ENCODE peak calls at places on chromosomes 7 and 10, in six cellular contexts. U is NCI-H2171; T is LoVo; O is tibial artery; I is activated CD8-positive, alpha-beta memory T cell treated with anti-CD3 and anti-CD28 coated beads for 24 hours; P is IMR-90. R is an unnamed sample.

GRCh38 chr7:50793115-50793946 is 10.6 kb upstream of the GRB10 start:
- DNase-seq in U (no peak), O (peak), T (peak), I (peak), P (peak), R (peak)

GRCh38 chr7:142626420-142627035 is 122.7 kb upstream of the PRSS1 start:
- DNase-seq in T (peak), O (peak), U (peak), I (peak), P (peak), R (peak)

GRCh38 chr7:151754142-151754590 is 122.7 kb downstream of the PRKAG2 start:
- DNase-seq in O (peak), U (no peak), T (peak), P (peak), I (no peak), R (peak)

GRCh38 chr10:73953665-73954064 is 42.7 kb downstream of the PLAU start:
- DNase-seq in I (no peak), T (no peak), O (no peak), P (no peak), U (no peak), R (peak)

GRCh38 chr10:108597657-108598319 is 1325.5 kb downstream of the XPNPEP1 start:
- DNase-seq in T (no peak), P (no peak), I (no peak), U (no peak), O (no peak), R (no peak)

GRCh38 chr7:23468721-23469149 is 1.6 kb downstream of the IGF2BP3 start:
- DNase-seq in P (no peak), I (peak), O (no peak), T (no peak), U (no peak), R (no peak)

GRCh38 chr10:130807096-130807495 is 504.4 kb downstream of the TCERG1L start:
- DNase-seq in I (peak), O (no peak), U (no peak), T (no peak), P (no peak), R (no peak)

GRCh38 chr10:30591249-30591670 is 38.3 kb downstream of the LYZL2 start:
- DNase-seq in P (peak), U (no peak), O (no peak), T (peak), I (peak), R (peak)

GRCh38 chr10:69786791-69787190 is 14.9 kb upstream of the COL13A1 start:
- DNase-seq in U (no peak), P (peak), T (no peak), O (no peak), I (no peak), R (peak)

GRCh38 chr10:132868995-132869394 is 73.4 kb downstream of the CFAP46 start:
- DNase-seq in P (no peak), U (no peak), T (no peak), O (peak), I (no peak), R (no peak)

GRCh38 chr7:77329466-77330168 is 86.5 kb downstream of the GSAP start:
- DNase-seq in O (no peak), I (no peak), T (no peak), U (no peak), P (no peak), R (no peak)

GRCh38 chr7:1666251-1666778 is 3.8 kb upstream of the ELFN1 start:
- DNase-seq in T (no peak), O (peak), P (no peak), I (peak), U (no peak), R (no peak)

GRCh38 chr7:27173412-27174076 is 576 bp downstream of the HOXA10 start:
- DNase-seq in I (peak), T (no peak), P (no peak), O (peak), U (peak), R (no peak)

GRCh38 chr7:141359740-141360413 is 191.3 kb upstream of the AGK start:
- DNase-seq in I (no peak), T (peak), U (no peak), P (no peak), O (no peak), R (peak)

GRCh38 chr10:128078136-128078969 is 47.9 kb downstream of the MKI67 start:
- DNase-seq in I (peak), P (peak), O (no peak), U (no peak), T (peak), R (peak)

GRCh38 chr7:101558742-101559325 is 70.3 kb downstream of the MYL10 start:
- DNase-seq in T (no peak), P (no peak), I (no peak), U (no peak), O (no peak), R (no peak)

GRCh38 chr7:27411145-27411544 is 168.5 kb downstream of the EVX1 start:
- DNase-seq in P (no peak), T (no peak), U (no peak), O (no peak), I (no peak), R (no peak)

GRCh38 chr7:79502151-79502550 is 48.7 kb upstream of the MAGI2 start:
- DNase-seq in U (no peak), T (no peak), P (no peak), I (no peak), O (no peak), R (no peak)

GRCh38 chr7:83655951-83656556 is 7.1 kb upstream of the SEMA3E start:
- DNase-seq in I (no peak), U (no peak), O (no peak), P (peak), T (peak), R (peak)

GRCh38 chr10:6674282-6674681 is 94.2 kb upstream of the PRKCQ start:
- DNase-seq in U (no peak), I (no peak), O (no peak), P (no peak), T (no peak), R (no peak)

GRCh38 chr7:96676901-96677300 is 32.7 kb downstream of the SEM1 start:
- DNase-seq in T (no peak), P (no peak), O (no peak), U (no peak), I (no peak), R (no peak)

GRCh38 chr10:10942441-10942840 is 75.2 kb upstream of the CELF2 start:
- DNase-seq in O (no peak), I (no peak), P (peak), U (no peak), T (no peak), R (peak)

GRCh38 chr7:98358706-98359105 is 42.2 kb downstream of the BAIAP2L1 start:
- DNase-seq in P (no peak), I (no peak), T (no peak), U (no peak), O (no peak), R (no peak)

GRCh38 chr10:123655763-123656162 is 10.4 kb upstream of the GPR26 start:
- DNase-seq in U (no peak), T (no peak), P (no peak), O (no peak), I (no peak), R (no peak)

GRCh38 chr10:36110097-36110496 is 468.0 kb upstream of the FZD8 start:
- DNase-seq in P (no peak), O (no peak), U (no peak), T (no peak), I (no peak), R (no peak)

GRCh38 chr10:68271104-68271882 is 39.4 kb upstream of the ATOH7 start:
- DNase-seq in O (no peak), P (peak), I (no peak), T (no peak), U (no peak), R (peak)

GRCh38 chr10:101851411-101852116 is 8.0 kb upstream of the KCNIP2 start:
- DNase-seq in I (no peak), O (no peak), P (peak), T (no peak), U (no peak), R (no peak)

GRCh38 chr7:132893560-132893959 is 188.3 kb downstream of the CHCHD3 start:
- DNase-seq in O (no peak), T (no peak), P (no peak), U (no peak), I (no peak), R (no peak)

GRCh38 chr10:71205468-71205867 is 6.9 kb upstream of the UNC5B start:
- DNase-seq in T (no peak), U (no peak), O (no peak), I (no peak), P (no peak), R (no peak)

GRCh38 chr10:22344204-22344603 is 1.1 kb upstream of the SPAG6 start:
- DNase-seq in P (no peak), I (no peak), O (no peak), U (no peak), T (no peak), R (no peak)

GRCh38 chr10:122328676-122329075 is 45.8 kb upstream of the PLEKHA1 start:
- DNase-seq in O (no peak), P (no peak), U (no peak), T (no peak), I (no peak), R (no peak)

GRCh38 chr10:75408911-75409885 is 7.6 kb upstream of the ZNF503 start:
- DNase-seq in P (no peak), O (peak), U (peak), I (no peak), T (peak), R (peak)

GRCh38 chr10:71774916-71775702 is 1.8 kb upstream of the VSIR start:
- DNase-seq in P (no peak), U (no peak), O (no peak), T (no peak), I (no peak), R (no peak)

GRCh38 chr7:151552352-151553028 is 32.8 kb upstream of the RHEB start:
- DNase-seq in I (peak), O (no peak), U (peak), P (no peak), T (peak), R (no peak)

GRCh38 chr7:129186749-129187260 is 1.6 kb upstream of the SMO start:
- DNase-seq in T (no peak), O (no peak), U (no peak), P (no peak), I (no peak), R (no peak)

GRCh38 chr10:103548581-103549348 is 55.3 kb downstream of the NEURL1 start:
- DNase-seq in O (no peak), I (peak), U (peak), P (no peak), T (no peak), R (no peak)

GRCh38 chr7:36128448-36129047 is 24.5 kb upstream of the EEPD1 start:
- DNase-seq in T (peak), P (peak), I (no peak), O (peak), U (peak), R (peak)